ENCODE peak calls at places on chromosomes 2 and 18, in seven cellular contexts. P, Z, U, V, S, X and Y are unnamed samples.
A peak's percentile ranks its signal among the peaks of the same experiment; 100 is the strongest.

GRCh38 chr2:217075225-217075802 is 215.4 kb upstream of the TNP1 start:
- DNase-seq in S (no peak), X (no peak), P (peak; percentile 69), U (no peak), Z (no peak), V (peak; percentile 93), Y (no peak)

GRCh38 chr2:202632682-202633081 is 2.1 kb upstream of the FAM117B start:
- DNase-seq in U (no peak), X (no peak), S (no peak), P (peak; percentile 58), V (no peak), Z (no peak), Y (no peak)

GRCh38 chr2:179444056-179444455 is 179.4 kb upstream of the SESTD1 start:
- DNase-seq in V (no peak), U (no peak), P (peak; percentile 45), X (peak; percentile 9), S (no peak), Z (no peak), Y (no peak)

GRCh38 chr18:41372266-41372665 is 582.8 kb upstream of the PIK3C3 start:
- DNase-seq in V (no peak), X (no peak), S (peak; percentile 28), U (peak; percentile 49), P (no peak), Z (no peak), Y (no peak)

GRCh38 chr18:70293166-70293565 is 4.3 kb downstream of the SOCS6 start:
- DNase-seq in X (no peak), P (peak; percentile 22), S (no peak), V (peak; percentile 41), U (no peak), Z (no peak), Y (no peak)

GRCh38 chr2:2524340-2524941 is 193.4 kb upstream of the MYT1L start:
- DNase-seq in S (no peak), P (no peak), Z (no peak), U (no peak), X (no peak), V (no peak), Y (no peak)

GRCh38 chr18:22459491-22459890 is 41.8 kb upstream of the CTAGE1 start:
- DNase-seq in V (no peak), S (no peak), X (no peak), P (no peak), U (no peak), Z (no peak), Y (no peak)

GRCh38 chr2:94997981-94998920 is 27.3 kb upstream of the MAL start:
- DNase-seq in V (no peak), U (peak; percentile 28), P (no peak), Z (no peak), S (peak; percentile 37), X (peak; percentile 52), Y (no peak)

GRCh38 chr18:70363861-70364260 is 75.0 kb downstream of the SOCS6 start:
- DNase-seq in U (no peak), V (no peak), Z (no peak), X (no peak), S (no peak), P (peak; percentile 72), Y (no peak)

GRCh38 chr2:121804997-121805766 is 49.7 kb downstream of the TSN start:
- DNase-seq in S (no peak), Z (no peak), V (no peak), U (peak; percentile 41), P (no peak), X (no peak), Y (no peak)

GRCh38 chr2:124347209-124347608 is 322.1 kb downstream of the CNTNAP5 start:
- DNase-seq in S (no peak), P (no peak), X (no peak), V (no peak), U (peak; percentile 14), Z (no peak), Y (no peak)

GRCh38 chr2:217085543-217085942 is 225.7 kb upstream of the TNP1 start:
- DNase-seq in U (no peak), X (no peak), P (peak; percentile 45), V (peak; percentile 72), S (no peak), Z (no peak), Y (no peak)

GRCh38 chr2:207766697-207767460 is 2.8 kb downstream of the FZD5 start:
- DNase-seq in U (peak; percentile 81), S (peak; percentile 80), V (no peak), P (no peak), X (peak; percentile 75), Z (peak; percentile 69), Y (no peak)

GRCh38 chr2:181152701-181153100 is 172.3 kb downstream of the UBE2E3 start:
- DNase-seq in Z (no peak), U (no peak), X (no peak), P (no peak), S (no peak), V (peak; percentile 18), Y (no peak)

GRCh38 chr2:74525717-74526648 is at the start of gene DQX1:
- DNase-seq in X (peak; percentile 75), U (peak; percentile 84), S (peak; percentile 78), V (no peak), P (peak; percentile 41), Z (peak; percentile 49), Y (no peak)

GRCh38 chr2:37005118-37005868 is 39.0 kb upstream of the STRN start:
- DNase-seq in U (peak; percentile 78), Z (no peak), X (peak; percentile 80), V (peak; percentile 26), P (peak; percentile 23), S (peak; percentile 49), Y (no peak)

GRCh38 chr2:210562136-210563080 is 6.0 kb downstream of the CPS1 start:
- DNase-seq in P (no peak), Z (no peak), V (no peak), U (no peak), S (no peak), X (peak; percentile 73), Y (no peak)

GRCh38 chr2:180046776-180047175 is 39.7 kb upstream of the CWC22 start:
- DNase-seq in Z (no peak), P (peak; percentile 57), V (no peak), S (no peak), X (no peak), U (no peak), Y (no peak)

DNA sequence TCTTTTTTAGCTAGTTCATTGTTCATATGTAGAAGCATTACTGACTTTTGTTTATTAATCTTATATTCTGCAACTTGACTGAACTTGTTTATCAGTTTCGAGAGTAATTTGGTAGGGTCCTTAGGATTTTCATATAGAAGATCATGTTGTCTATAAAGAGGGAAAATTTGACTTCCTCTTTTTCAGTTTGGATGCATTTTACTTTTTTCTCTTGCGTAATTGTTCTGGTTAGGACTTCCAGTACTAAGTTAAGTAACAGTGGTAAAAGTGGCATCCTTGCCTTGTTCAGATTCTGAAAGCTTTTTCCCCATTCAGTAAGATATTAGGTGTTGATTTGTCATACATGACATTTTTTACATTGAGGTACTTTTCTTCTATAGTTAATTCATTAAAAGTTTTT is 726.0 kb downstream of the KCNJ3 start:
- DNase-seq in U (no peak), Z (no peak), P (no peak), V (no peak), X (no peak), S (no peak), Y (no peak)
- H3K4ac ChIP-seq in U (no peak overlapping the region), Z (no peak overlapping the region), P (no peak overlapping the region), V (no peak overlapping the region), X (no peak overlapping the region), S (no peak overlapping the region), Y (no peak overlapping the region)

DNA sequence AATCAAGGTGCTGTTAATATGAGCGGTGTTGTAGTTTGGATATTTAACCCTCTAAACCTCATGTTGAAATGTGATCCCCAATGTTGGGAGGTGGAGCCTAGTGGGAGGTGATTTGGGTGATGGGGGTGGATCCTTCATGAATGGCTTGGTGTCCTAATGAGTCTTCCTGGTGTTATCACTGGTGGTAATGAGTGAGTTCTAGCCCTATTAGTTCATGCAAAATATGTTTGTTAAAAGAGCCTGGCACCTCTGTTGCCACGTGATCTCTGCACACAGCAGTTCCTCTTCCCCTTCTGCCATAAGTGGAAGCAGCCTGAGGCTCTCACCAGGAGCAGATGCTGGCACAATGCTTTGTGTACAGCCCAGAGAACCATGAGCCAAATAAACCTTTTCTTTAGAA is 158.4 kb downstream of the FMNL2 start:
- DNase-seq in Z (no peak), V (no peak), X (no peak), P (no peak), U (peak; percentile 66), S (no peak), Y (no peak)
- H3K18ac ChIP-seq in Z (peak overlapping the region; percentile 35), V (no peak overlapping the region), X (no peak overlapping the region), P (no peak overlapping the region), U (no peak overlapping the region), S (no peak overlapping the region), Y (no peak overlapping the region)

DNA sequence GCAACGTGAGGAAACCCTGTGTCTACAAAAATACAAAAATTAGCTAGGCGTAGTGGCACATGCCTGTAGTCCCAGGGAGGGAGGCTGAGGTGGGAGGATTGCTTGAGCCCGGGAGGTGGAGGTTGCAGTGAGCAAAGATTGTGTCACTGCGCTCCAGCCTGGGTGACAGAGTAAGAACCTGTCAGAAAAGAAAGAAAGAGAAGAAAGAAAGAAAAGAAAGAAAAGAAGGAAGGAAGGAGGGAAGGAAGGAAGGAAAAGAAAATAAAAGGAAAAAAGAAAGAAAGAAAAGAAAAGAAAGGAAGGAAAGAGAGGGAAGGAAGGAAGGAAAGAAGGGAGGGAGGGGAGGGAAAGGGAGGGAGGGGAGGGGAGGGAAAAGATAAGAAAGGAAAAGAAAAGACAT is 89.9 kb upstream of the HPCAL1 start:
- DNase-seq in X (no peak), S (no peak), V (no peak), U (no peak), Z (no peak), P (no peak), Y (no peak)
- H4K8ac ChIP-seq in X (no peak overlapping the region), S (no peak overlapping the region), V (no peak overlapping the region), U (no peak overlapping the region), Z (no peak overlapping the region), P (no peak overlapping the region), Y (no peak overlapping the region)

DNA sequence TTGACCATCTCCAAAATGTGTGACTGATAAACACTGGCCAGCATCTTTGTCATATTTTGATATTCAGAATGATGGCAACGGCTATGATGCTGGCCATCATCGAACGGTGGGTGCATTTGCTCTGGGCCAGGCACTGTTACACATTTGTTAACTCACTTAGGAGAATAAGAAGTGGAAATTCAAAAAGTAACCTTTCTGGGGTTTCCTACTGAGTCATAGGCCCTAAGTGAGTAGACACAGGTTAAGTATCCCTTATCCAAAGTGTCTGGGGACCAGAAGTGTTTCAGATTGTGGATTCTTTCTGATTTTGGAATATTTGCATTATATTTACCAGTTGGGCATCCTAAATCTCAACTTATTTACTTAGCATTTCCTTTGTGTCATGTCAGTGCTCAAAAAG is 64.7 kb upstream of the TMEM87B start:
- DNase-seq in P (no peak), Z (peak; percentile 3), X (no peak), V (no peak), S (no peak), U (no peak), Y (no peak)
- H3K4ac ChIP-seq in P (no peak overlapping the region), Z (no peak overlapping the region), X (no peak overlapping the region), V (no peak overlapping the region), S (no peak overlapping the region), U (no peak overlapping the region), Y (no peak overlapping the region)

GRCh38 chr2:197848602-197849001 is 44.2 kb downstream of the PLCL1 start:
- DNase-seq in X (no peak), S (no peak), U (no peak), Z (no peak), P (no peak), V (no peak), Y (no peak)
- H3K18ac ChIP-seq in X (no peak overlapping the region), S (no peak overlapping the region), U (no peak overlapping the region), Z (no peak overlapping the region), P (no peak overlapping the region), V (peak overlapping the region; percentile 21), Y (no peak overlapping the region)

GRCh38 chr2:50787636-50788035 is 244.3 kb downstream of the NRXN1 start:
- DNase-seq in X (no peak), S (no peak), P (no peak), V (no peak), Z (no peak), U (no peak), Y (no peak)
- H4K8ac ChIP-seq in X (no peak overlapping the region), S (no peak overlapping the region), P (no peak overlapping the region), V (no peak overlapping the region), Z (no peak overlapping the region), U (no peak overlapping the region), Y (no peak overlapping the region)